ENCODE peak calls at places on chromosome 2, in ten cellular contexts. H is cardiac fibroblast; M is AG08396; S is AG09309; F is GM12891; J is iris pigment epithelial cell; G is dermis blood vessel endothelial cell; W is T-helper 2 cell treated with Interferon-gamma antibody and Interleukin-4, amounts not matched to agents 5 μg/mL and 100 μg/mL, for 36 hours; O is NCI-H526 treated with DMSO at 0.1 percent for 48 hours; P is GM19239. C is an unnamed sample.

GRCh38 chr2:41878726-41879366 is 169.0 kb upstream of the PKDCC start:
- DNase-seq in S (no peak), M (no peak), F (no peak), J (no peak), P (no peak), O (no peak), G (no peak), W (no peak), H (no peak), C (no peak)

GRCh38 chr2:131010566-131010965 is 82.7 kb downstream of the FAM168B start:
- DNase-seq in O (no peak), H (no peak), S (no peak), F (no peak), W (no peak), G (no peak), J (no peak), M (no peak), P (no peak), C (no peak)

GRCh38 chr2:205709319-205709718 is 27.0 kb downstream of the NRP2 start:
- DNase-seq in P (no peak), M (no peak), H (no peak), F (no peak), S (no peak), J (no peak), O (no peak), G (no peak), W (no peak), C (no peak)

GRCh38 chr2:7620255-7620654 is 703.0 kb downstream of the RNF144A start:
- DNase-seq in F (no peak), G (no peak), W (no peak), S (no peak), O (no peak), M (no peak), P (no peak), J (no peak), H (no peak), C (no peak)

GRCh38 chr2:140585016-140585415 is 1545.8 kb downstream of the LRP1B start:
- DNase-seq in O (no peak), H (peak), G (no peak), M (no peak), F (no peak), S (no peak), J (peak), P (no peak), W (no peak), C (no peak)

GRCh38 chr2:174153757-174154680 is 94.3 kb downstream of the OLA1 start:
- DNase-seq in O (no peak), M (peak), H (peak), G (peak), F (no peak), J (peak), W (no peak), S (no peak), P (no peak), C (no peak)

GRCh38 chr2:109537565-109538221 is 76.1 kb downstream of the SEPTIN10 start:
- DNase-seq in G (no peak), F (no peak), P (no peak), S (no peak), W (no peak), J (peak), M (no peak), H (peak), O (no peak), C (no peak)

GRCh38 chr2:102620367-102620766 is 1.0 kb downstream of the SLC9A2 start:
- DNase-seq in S (no peak), O (peak), G (no peak), F (no peak), M (no peak), W (no peak), P (no peak), H (no peak), J (no peak), C (peak)

GRCh38 chr2:43175187-43175490 is 51.3 kb downstream of the ZFP36L2 start:
- DNase-seq in F (no peak), J (peak), M (no peak), W (no peak), S (no peak), G (peak), H (peak), O (no peak), P (no peak), C (no peak)

GRCh38 chr2:239360008-239360407 is 40.8 kb downstream of the HDAC4 start:
- DNase-seq in J (no peak), S (no peak), M (no peak), O (no peak), P (no peak), W (no peak), G (no peak), F (no peak), H (no peak), C (no peak)